ENCODE peak calls at places on chromosomes 11 and 22, in nine cellular contexts. V, N, L, R, U, J, S, Y and X are unnamed samples.
A peak's percentile ranks its signal among the peaks of the same experiment; 100 is the strongest.

GRCh38 chr11:97683733-97684132 is 1293.9 kb downstream of the JRKL start:
- DNase-seq in V (no peak), N (peak; percentile 32), L (peak; percentile 80), R (no peak), U (no peak), J (peak; percentile 18), S (no peak), Y (peak; percentile 83), X (peak; percentile 23)

GRCh38 chr11:112265659-112266409 is 5.2 kb upstream of the PLET1 start:
- DNase-seq in V (peak; percentile 80), N (no peak), L (no peak), R (no peak), U (peak; percentile 22), J (peak; percentile 22), S (no peak), Y (no peak), X (no peak)

GRCh38 chr22:22748297-22748743 is 103.9 kb downstream of the GGTLC2 start:
- DNase-seq in V (peak; percentile 44), N (peak; percentile 64), L (peak; percentile 69), R (no peak), U (peak; percentile 68), J (peak; percentile 65), S (peak; percentile 61), Y (peak; percentile 43), X (peak; percentile 44)

GRCh38 chr11:27456140-27456801 is 16.3 kb downstream of the LGR4 start:
- DNase-seq in V (no peak), N (peak; percentile 75), L (no peak), R (no peak), U (peak; percentile 80), J (no peak), S (no peak), Y (no peak), X (no peak)

GRCh38 chr22:36055376-36056310 is 27.0 kb upstream of the RBFOX2 start:
- DNase-seq in V (no peak), N (no peak), L (no peak), R (no peak), U (no peak), J (no peak), S (no peak), Y (no peak), X (no peak)

GRCh38 chr22:20430641-20431519 is 6.7 kb downstream of the SCARF2 start:
- DNase-seq in V (peak; percentile 57), N (peak; percentile 63), L (no peak), R (peak; percentile 33), U (peak; percentile 75), J (peak; percentile 80), S (no peak), Y (peak; percentile 87), X (peak; percentile 93)

GRCh38 chr11:14413307-14414072 is 54.5 kb upstream of the RRAS2 start:
- DNase-seq in V (no peak), N (peak; percentile 27), L (no peak), R (no peak), U (peak; percentile 89), J (no peak), S (no peak), Y (peak; percentile 86), X (peak; percentile 67)

GRCh38 chr22:46659059-46659790 is 39.0 kb downstream of the GRAMD4 start:
- DNase-seq in V (no peak), N (no peak), L (no peak), R (no peak), U (no peak), J (no peak), S (no peak), Y (no peak), X (no peak)

GRCh38 chr22:22753526-22754267 is 109.3 kb downstream of the GGTLC2 start:
- DNase-seq in V (peak; percentile 79), N (peak; percentile 62), L (peak; percentile 87), R (peak; percentile 47), U (peak; percentile 56), J (peak; percentile 76), S (peak; percentile 86), Y (peak; percentile 86), X (peak; percentile 70)

GRCh38 chr22:33272180-33272579 is 214.0 kb upstream of the SYN3 start:
- DNase-seq in V (no peak), N (no peak), L (no peak), R (no peak), U (no peak), J (peak; percentile 27), S (no peak), Y (no peak), X (no peak)

GRCh38 chr11:44977493-44977984 is 26.9 kb upstream of the TP53I11 start:
- DNase-seq in V (peak; percentile 57), N (peak; percentile 9), L (no peak), R (no peak), U (no peak), J (no peak), S (no peak), Y (peak; percentile 53), X (peak; percentile 49)

GRCh38 chr11:68045900-68046299 is 7.1 kb downstream of the TCIRG1 start:
- DNase-seq in V (no peak), N (no peak), L (no peak), R (no peak), U (no peak), J (no peak), S (no peak), Y (no peak), X (no peak)

GRCh38 chr11:125874556-125875124 is 12.8 kb upstream of the HYLS1 start:
- DNase-seq in V (peak; percentile 77), N (peak; percentile 90), L (peak; percentile 49), R (peak; percentile 44), U (peak; percentile 83), J (peak; percentile 86), S (peak; percentile 61), Y (peak; percentile 91), X (peak; percentile 89)

GRCh38 chr11:130314184-130314748 is 451 bp downstream of the ZBTB44 start:
- DNase-seq in V (peak; percentile 85), N (peak; percentile 62), L (peak; percentile 69), R (peak; percentile 10), U (peak; percentile 73), J (peak; percentile 80), S (peak; percentile 75), Y (peak; percentile 56), X (peak; percentile 81)

GRCh38 chr11:99327527-99327926 is 306.8 kb downstream of the CNTN5 start:
- DNase-seq in V (no peak), N (no peak), L (no peak), R (no peak), U (no peak), J (no peak), S (no peak), Y (no peak), X (no peak)

GRCh38 chr11:86671386-86672006 is 920 bp downstream of the ME3 start:
- DNase-seq in V (no peak), N (peak; percentile 56), L (peak; percentile 14), R (no peak), U (peak; percentile 55), J (peak; percentile 51), S (no peak), Y (peak; percentile 58), X (peak; percentile 47)

DNA sequence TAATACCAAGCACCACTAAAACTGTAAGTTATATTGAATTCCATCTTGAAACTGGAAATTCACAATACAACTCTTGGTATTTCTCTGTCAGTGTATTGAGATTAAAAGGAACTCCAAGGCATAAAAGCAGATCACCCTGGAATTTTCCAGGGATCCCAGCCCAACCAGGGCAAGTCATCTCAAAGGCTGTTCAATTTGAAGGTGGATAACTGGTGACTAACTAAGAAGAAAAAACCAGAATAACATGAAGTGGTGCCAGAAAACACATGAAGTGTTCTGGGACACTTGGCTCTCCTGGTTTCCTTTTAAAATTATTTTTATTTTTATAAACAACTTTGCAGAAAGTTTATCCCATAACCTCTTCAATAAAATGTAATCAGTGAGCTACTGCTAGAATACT is 7.8 kb upstream of the BMAL1 start:
- DNase-seq in V (no peak), N (peak; percentile 40), L (no peak), R (no peak), U (peak; percentile 83), J (no peak), S (no peak), Y (no peak), X (no peak)
- H3K27ac ChIP-seq in V (peak overlapping the region; percentile 83), N (no peak overlapping the region), L (no peak overlapping the region), R (no peak overlapping the region), U (no peak overlapping the region), J (no peak overlapping the region), S (no peak overlapping the region), Y (no peak overlapping the region), X (no peak overlapping the region)

DNA sequence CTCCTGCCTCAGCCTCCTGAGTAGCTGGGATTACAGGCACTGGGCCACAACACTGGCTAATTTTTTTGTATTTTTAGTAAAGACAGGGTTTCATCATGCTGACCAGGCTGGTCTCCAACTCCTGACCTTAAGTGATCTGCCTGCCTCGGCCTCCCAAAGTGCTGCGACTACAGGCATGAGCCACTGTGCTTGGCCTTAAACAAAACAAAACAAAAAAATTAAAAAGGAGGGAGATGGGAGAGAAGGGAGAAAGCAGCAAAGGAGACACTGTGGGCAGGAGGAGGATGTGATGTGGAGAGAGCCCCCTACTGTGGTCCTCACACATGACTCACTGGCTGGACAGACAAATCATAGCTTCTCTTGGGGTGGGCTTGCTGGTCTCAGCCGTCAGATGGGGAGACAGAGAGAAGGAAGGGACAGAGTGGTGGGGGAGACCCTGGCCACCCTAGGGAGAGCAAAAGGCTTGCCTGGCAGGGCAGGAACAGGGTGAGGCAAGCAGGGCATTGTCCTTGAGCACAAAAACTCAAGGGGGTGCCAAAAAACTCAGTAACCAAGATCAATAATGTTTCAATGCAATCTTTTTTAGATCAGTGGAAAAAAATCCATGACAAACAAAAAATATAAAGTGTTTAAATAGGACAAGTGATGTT is 31.6 kb downstream of the TPST2 start:
- DNase-seq in V (no peak), N (no peak), L (no peak), R (no peak), U (peak; percentile 34), J (no peak), S (no peak), Y (no peak), X (no peak)
- TF ChIP-seq EZH2phosphoT487 in V (no peak), N (no peak), L (no peak), R (no peak), U (no peak), J (no peak), S (no peak), Y (no peak), X (no peak)

DNA sequence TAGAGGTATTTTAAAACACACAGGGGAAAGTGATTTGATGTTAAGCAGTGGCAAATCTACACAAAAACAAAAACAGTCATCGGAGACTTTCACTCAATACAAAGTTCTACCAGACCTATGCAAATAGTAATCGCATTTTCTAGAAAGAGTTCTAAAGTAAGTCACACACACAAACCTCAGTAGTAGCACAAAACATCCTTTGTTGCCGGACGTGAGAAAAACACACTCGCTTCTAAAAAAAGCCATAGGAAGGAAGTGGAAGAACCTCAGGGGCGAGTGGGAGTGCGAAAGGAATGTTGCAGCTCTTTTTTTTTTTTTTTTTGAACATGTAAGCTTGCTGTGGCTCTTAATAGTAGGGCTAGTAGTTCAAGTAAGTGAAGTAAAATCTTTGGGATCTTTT is 88.9 kb downstream of the MAML2 start:
- DNase-seq in V (no peak), N (no peak), L (peak; percentile 79), R (no peak), U (peak; percentile 65), J (no peak), S (peak; percentile 42), Y (peak; percentile 22), X (no peak)
- H3K27ac ChIP-seq in V (peak overlapping the region; percentile 34), N (no peak overlapping the region), L (peak overlapping the region; percentile 36), R (no peak overlapping the region), U (peak overlapping the region; percentile 42), J (peak overlapping the region; percentile 44), S (no peak overlapping the region), Y (peak overlapping the region; percentile 4), X (no peak overlapping the region)

DNA sequence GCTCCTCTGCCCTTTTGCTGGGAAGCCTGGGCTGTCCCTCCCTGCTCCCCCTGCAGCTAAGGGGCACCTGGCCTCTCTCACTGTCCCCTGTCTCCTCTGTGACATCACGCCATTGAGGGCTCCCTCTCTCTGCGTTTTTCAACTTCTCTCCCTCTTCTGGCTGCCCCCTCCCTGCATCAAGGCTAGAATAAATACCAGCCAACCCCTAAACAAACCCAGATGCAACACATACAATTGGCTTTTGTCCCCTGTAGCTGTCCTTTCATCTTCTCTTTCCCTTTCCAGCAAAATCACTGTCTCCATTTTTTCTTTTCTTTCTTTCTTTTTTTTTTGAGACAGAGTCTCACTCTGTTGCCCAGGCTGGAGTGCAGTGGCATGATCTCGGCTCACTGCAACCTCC is 3.3 kb upstream of the MIEF1 start:
- DNase-seq in V (no peak), N (no peak), L (no peak), R (no peak), U (no peak), J (no peak), S (no peak), Y (no peak), X (peak; percentile 53)
- TF ChIP-seq EZH2phosphoT487 in V (no peak), N (no peak), L (no peak), R (no peak), U (no peak), J (no peak), S (no peak), Y (no peak), X (no peak)